ENCODE peak calls at places on chromosomes 3 and 15, in seven cellular contexts. Q is GM06990; R is pons; U is breast epithelium; E is stimulated activated CD4-positive, alpha-beta T cell treated with anti-CD3 and anti-CD28 coated beads, Interleukin-2, amount 100 ng/mL, for 24 hours; L is ovary; J is iris pigment epithelial cell. N is an unnamed sample.

GRCh38 chr15:29511663-29512062 is 242.0 kb upstream of the NSMCE3 start:
- DNase-seq in Q (no peak), R (no peak), U (no peak), E (no peak), L (no peak), J (no peak), N (no peak)

GRCh38 chr3:45309876-45310275 is 78.5 kb upstream of the LARS2 start:
- DNase-seq in Q (no peak), R (no peak), U (no peak), E (no peak), L (no peak), J (no peak), N (no peak)

GRCh38 chr3:11637901-11638668 is 5.6 kb downstream of the VGLL4 start:
- DNase-seq in Q (no peak), R (no peak), U (no peak), E (no peak), L (no peak), J (no peak), N (no peak)

GRCh38 chr3:175751089-175751488 is 892.0 kb downstream of the NAALADL2 start:
- DNase-seq in Q (no peak), R (no peak), U (no peak), E (no peak), L (no peak), J (no peak), N (no peak)

GRCh38 chr3:167811071-167811470 is 75.5 kb downstream of the SERPINI1 start:
- DNase-seq in Q (no peak), R (no peak), U (no peak), E (no peak), L (no peak), J (no peak), N (peak)

GRCh38 chr15:98154863-98155262 is 194.4 kb downstream of the ARRDC4 start:
- DNase-seq in Q (no peak), R (no peak), U (peak), E (no peak), L (no peak), J (peak), N (peak)

GRCh38 chr3:170038434-170039110 is 777 bp downstream of the GPR160 start:
- DNase-seq in Q (peak), R (no peak), U (no peak), E (peak), L (no peak), J (no peak), N (peak)

GRCh38 chr3:160225181-160226025 is at the start of gene C3orf80:
- DNase-seq in Q (peak), R (no peak), U (no peak), E (peak), L (no peak), J (peak), N (peak)

GRCh38 chr3:64109438-64109837 is 86.1 kb upstream of the PSMD6 start:
- DNase-seq in Q (no peak), R (peak), U (no peak), E (no peak), L (no peak), J (no peak), N (peak)

GRCh38 chr15:31328425-31328998 is 1.9 kb downstream of the KLF13 start:
- DNase-seq in Q (peak), R (no peak), U (no peak), E (peak), L (no peak), J (peak), N (peak)

GRCh38 chr3:62184559-62184958 is 188.8 kb downstream of the FEZF2 start:
- DNase-seq in Q (no peak), R (no peak), U (no peak), E (no peak), L (peak), J (peak), N (peak)

GRCh38 chr3:9690451-9691450 is 12.9 kb upstream of the CPNE9 start:
- DNase-seq in Q (peak), R (no peak), U (no peak), E (no peak), L (no peak), J (peak), N (peak)

GRCh38 chr3:79808515-79808914 is 40.7 kb upstream of the ROBO1 start:
- DNase-seq in Q (no peak), R (no peak), U (no peak), E (no peak), L (no peak), J (no peak), N (no peak)

GRCh38 chr3:100042577-100042981 is 71.7 kb downstream of the FILIP1L start:
- DNase-seq in Q (no peak), R (no peak), U (no peak), E (no peak), L (no peak), J (peak), N (peak)

GRCh38 chr3:179672918-179673317 is 20.1 kb downstream of the USP13 start:
- DNase-seq in Q (no peak), R (no peak), U (no peak), E (no peak), L (no peak), J (no peak), N (no peak)

GRCh38 chr3:117887896-117888295 is 1146.8 kb downstream of the IGSF11 start:
- DNase-seq in Q (no peak), R (no peak), U (no peak), E (no peak), L (no peak), J (no peak), N (no peak)

GRCh38 chr3:52248165-52248541 is 2.6 kb downstream of the PPM1M start:
- DNase-seq in Q (no peak), R (no peak), U (no peak), E (peak), L (peak), J (no peak), N (no peak)

GRCh38 chr3:104635872-104636580 is 730.7 kb upstream of the ALCAM start:
- DNase-seq in Q (no peak), R (no peak), U (no peak), E (no peak), L (no peak), J (no peak), N (no peak)

GRCh38 chr15:80835338-80835737 is 56.2 kb downstream of the CEMIP start:
- DNase-seq in Q (no peak), R (no peak), U (no peak), E (no peak), L (no peak), J (no peak), N (no peak)

GRCh38 chr3:108590443-108590842 is 921 bp downstream of the DZIP3 start:
- DNase-seq in Q (no peak), R (no peak), U (no peak), E (no peak), L (no peak), J (peak), N (peak)

GRCh38 chr3:12438318-12438717 is 46.0 kb upstream of the TSEN2 start:
- DNase-seq in Q (no peak), R (no peak), U (no peak), E (no peak), L (no peak), J (no peak), N (no peak)

GRCh38 chr15:92653836-92654524 is 1.6 kb downstream of the FAM174B start:
- DNase-seq in Q (no peak), R (no peak), U (peak), E (no peak), L (peak), J (no peak), N (peak)

GRCh38 chr3:102004561-102004960 is 155.2 kb downstream of the NFKBIZ start:
- DNase-seq in Q (no peak), R (no peak), U (no peak), E (no peak), L (no peak), J (no peak), N (no peak)

GRCh38 chr15:90837052-90837621 is 31.3 kb upstream of the FURIN start:
- DNase-seq in Q (no peak), R (no peak), U (no peak), E (peak), L (no peak), J (no peak), N (no peak)

GRCh38 chr3:136632625-136633081 is 119.5 kb downstream of the STAG1 start:
- DNase-seq in Q (no peak), R (no peak), U (no peak), E (no peak), L (no peak), J (no peak), N (no peak)

GRCh38 chr3:24220859-24221657 is 273.6 kb downstream of the THRB start:
- DNase-seq in Q (no peak), R (peak), U (peak), E (no peak), L (peak), J (peak), N (peak)

GRCh38 chr3:112360574-112360973 is 27.6 kb downstream of the CD200 start:
- DNase-seq in Q (no peak), R (no peak), U (no peak), E (no peak), L (no peak), J (peak), N (peak)

GRCh38 chr15:63708141-63708772 is 111.1 kb downstream of the FBXL22 start:
- DNase-seq in Q (no peak), R (no peak), U (no peak), E (no peak), L (no peak), J (peak), N (peak)

GRCh38 chr15:76460871-76461270 is 124.3 kb downstream of the ISL2 start:
- DNase-seq in Q (no peak), R (no peak), U (no peak), E (no peak), L (no peak), J (peak), N (peak)

GRCh38 chr15:34818531-34818930 is 23.2 kb upstream of the ACTC1 start:
- DNase-seq in Q (no peak), R (no peak), U (no peak), E (no peak), L (no peak), J (peak), N (no peak)

GRCh38 chr3:8727793-8728517 is 5.6 kb upstream of the CAV3 start:
- DNase-seq in Q (no peak), R (no peak), U (no peak), E (no peak), L (no peak), J (no peak), N (no peak)

GRCh38 chr3:171356251-171356650 is 104.0 kb downstream of the TNIK start:
- DNase-seq in Q (no peak), R (no peak), U (no peak), E (no peak), L (no peak), J (no peak), N (no peak)

GRCh38 chr3:107224001-107224596 is 153.1 kb upstream of the CCDC54 start:
- DNase-seq in Q (no peak), R (no peak), U (no peak), E (no peak), L (no peak), J (no peak), N (no peak)

GRCh38 chr3:150094150-150094932 is 123.6 kb upstream of the PFN2 start:
- DNase-seq in Q (no peak), R (no peak), U (no peak), E (no peak), L (no peak), J (peak), N (peak)